ENCODE peak calls at places on chromosome 22, in ten cellular contexts. One of them, this sample, is unnamed.

GRCh38 chr22:46827781-46828180 is 65.3 kb downstream of the TBC1D22A start:
- DNase-seq in nephron progenitor cell: no peak
- DNase-seq in ACHN: no peak
- DNase-seq in breast epithelium: no peak
- DNase-seq in caudate nucleus: no peak
- DNase-seq in stimulated activated CD4-positive, alpha-beta T cell treated with anti-CD3 and anti-CD28 coated beads, Interleukin-2, amount 100 ng/mL, for 24 hours: no peak
- DNase-seq in Kasumi-1: no peak
- DNase-seq in adrenal gland: no peak
- DNase-seq in ELF-1: no peak
- DNase-seq in activated CD4-positive, alpha-beta T cell treated with anti-CD3 and anti-CD28 coated beads for 48 hours: no peak
- DNase-seq in this sample: no peak

GRCh38 chr22:25582946-25583345 is 18.5 kb downstream of the GRK3 start:
- DNase-seq in Kasumi-1: no peak
- DNase-seq in nephron progenitor cell: no peak
- DNase-seq in adrenal gland: no peak
- DNase-seq in stimulated activated CD4-positive, alpha-beta T cell treated with anti-CD3 and anti-CD28 coated beads, Interleukin-2, amount 100 ng/mL, for 24 hours: no peak
- DNase-seq in breast epithelium: no peak
- DNase-seq in ELF-1: no peak
- DNase-seq in activated CD4-positive, alpha-beta T cell treated with anti-CD3 and anti-CD28 coated beads for 48 hours: no peak
- DNase-seq in ACHN: no peak
- DNase-seq in caudate nucleus: no peak
- DNase-seq in this sample: no peak

GRCh38 chr22:42300286-42301071 is 30.0 kb upstream of the TCF20 start:
- DNase-seq in breast epithelium: no peak
- DNase-seq in activated CD4-positive, alpha-beta T cell treated with anti-CD3 and anti-CD28 coated beads for 48 hours: peak
- DNase-seq in ELF-1: no peak
- DNase-seq in adrenal gland: no peak
- DNase-seq in stimulated activated CD4-positive, alpha-beta T cell treated with anti-CD3 and anti-CD28 coated beads, Interleukin-2, amount 100 ng/mL, for 24 hours: no peak
- DNase-seq in caudate nucleus: no peak
- DNase-seq in nephron progenitor cell: no peak
- DNase-seq in ACHN: peak
- DNase-seq in Kasumi-1: peak
- DNase-seq in this sample: no peak

GRCh38 chr22:38270091-38270972 is 2.5 kb downstream of the TMEM184B start:
- DNase-seq in caudate nucleus: peak
- DNase-seq in stimulated activated CD4-positive, alpha-beta T cell treated with anti-CD3 and anti-CD28 coated beads, Interleukin-2, amount 100 ng/mL, for 24 hours: no peak
- DNase-seq in activated CD4-positive, alpha-beta T cell treated with anti-CD3 and anti-CD28 coated beads for 48 hours: no peak
- DNase-seq in adrenal gland: no peak
- DNase-seq in Kasumi-1: no peak
- DNase-seq in ACHN: no peak
- DNase-seq in ELF-1: no peak
- DNase-seq in nephron progenitor cell: no peak
- DNase-seq in breast epithelium: no peak
- DNase-seq in this sample: no peak

GRCh38 chr22:45891996-45892621 is 84.9 kb downstream of the WNT7B start:
- DNase-seq in Kasumi-1: no peak
- DNase-seq in breast epithelium: no peak
- DNase-seq in adrenal gland: no peak
- DNase-seq in ELF-1: no peak
- DNase-seq in caudate nucleus: no peak
- DNase-seq in activated CD4-positive, alpha-beta T cell treated with anti-CD3 and anti-CD28 coated beads for 48 hours: no peak
- DNase-seq in ACHN: no peak
- DNase-seq in stimulated activated CD4-positive, alpha-beta T cell treated with anti-CD3 and anti-CD28 coated beads, Interleukin-2, amount 100 ng/mL, for 24 hours: no peak
- DNase-seq in nephron progenitor cell: no peak
- DNase-seq in this sample: no peak

GRCh38 chr22:49365191-49365837 is 462.4 kb downstream of the BRD1 start:
- DNase-seq in nephron progenitor cell: no peak
- DNase-seq in ACHN: no peak
- DNase-seq in Kasumi-1: no peak
- DNase-seq in caudate nucleus: no peak
- DNase-seq in activated CD4-positive, alpha-beta T cell treated with anti-CD3 and anti-CD28 coated beads for 48 hours: no peak
- DNase-seq in adrenal gland: no peak
- DNase-seq in stimulated activated CD4-positive, alpha-beta T cell treated with anti-CD3 and anti-CD28 coated beads, Interleukin-2, amount 100 ng/mL, for 24 hours: no peak
- DNase-seq in ELF-1: peak
- DNase-seq in breast epithelium: peak
- DNase-seq in this sample: no peak

GRCh38 chr22:43181321-43182076 is 5.4 kb downstream of the TTLL12 start:
- DNase-seq in caudate nucleus: no peak
- DNase-seq in adrenal gland: no peak
- DNase-seq in ELF-1: no peak
- DNase-seq in ACHN: no peak
- DNase-seq in activated CD4-positive, alpha-beta T cell treated with anti-CD3 and anti-CD28 coated beads for 48 hours: no peak
- DNase-seq in nephron progenitor cell: no peak
- DNase-seq in stimulated activated CD4-positive, alpha-beta T cell treated with anti-CD3 and anti-CD28 coated beads, Interleukin-2, amount 100 ng/mL, for 24 hours: no peak
- DNase-seq in breast epithelium: no peak
- DNase-seq in Kasumi-1: no peak
- DNase-seq in this sample: no peak

GRCh38 chr22:26568207-26568706 is 21.7 kb downstream of the TPST2 start:
- DNase-seq in stimulated activated CD4-positive, alpha-beta T cell treated with anti-CD3 and anti-CD28 coated beads, Interleukin-2, amount 100 ng/mL, for 24 hours: no peak
- DNase-seq in activated CD4-positive, alpha-beta T cell treated with anti-CD3 and anti-CD28 coated beads for 48 hours: no peak
- DNase-seq in ELF-1: peak
- DNase-seq in breast epithelium: no peak
- DNase-seq in nephron progenitor cell: peak
- DNase-seq in ACHN: no peak
- DNase-seq in adrenal gland: no peak
- DNase-seq in caudate nucleus: no peak
- DNase-seq in Kasumi-1: no peak
- DNase-seq in this sample: no peak

This sample was measured in kidney glomerular epithelial cell.